ENCODE peak calls at places on chromosomes 4 and X, in eight cellular contexts. D is H9, L is cardiac fibroblast, U is uterus, E is cardiac muscle cell, Z is fibroblast of pulmonary artery, F is A673, Y is H1. B is an unnamed sample.

GRCh38 chrX:42941671-42942070 is 163.7 kb upstream of the PPP1R2C start:
- DNase-seq in U (no peak), E (no peak), F (no peak), L (no peak), Y (no peak), D (no peak), Z (no peak), B (no peak)

GRCh38 chr4:48913346-48913745 is 6.8 kb upstream of the OCIAD2 start:
- DNase-seq in F (peak), Z (peak), D (no peak), L (peak), U (peak), Y (no peak), E (no peak), B (peak)

GRCh38 chr4:163404570-163404969 is 60.9 kb downstream of the NPY5R start:
- DNase-seq in L (peak), U (no peak), E (no peak), F (peak), Y (no peak), D (no peak), Z (peak), B (peak)

GRCh38 chr4:2817701-2818350 is 24.9 kb downstream of the SH3BP2 start:
- DNase-seq in D (peak), Y (peak), F (peak), U (no peak), E (peak), L (no peak), Z (no peak), B (peak)

GRCh38 chr4:183350317-183351071 is 28.3 kb upstream of the CLDN24 start:
- DNase-seq in Y (no peak), U (no peak), E (no peak), L (no peak), Z (no peak), D (peak), F (no peak), B (no peak)

GRCh38 chrX:49165901-49166881 is 3.6 kb downstream of the MAGIX start:
- DNase-seq in F (peak), Y (peak), Z (peak), U (peak), D (peak), E (peak), L (peak), B (peak)

GRCh38 chr4:69716654-69717053 is 43.8 kb downstream of the SULT1B1 start:
- DNase-seq in Z (no peak), U (no peak), E (no peak), Y (no peak), F (no peak), L (no peak), D (no peak), B (no peak)

GRCh38 chrX:37371578-37371981 is 22.4 kb downstream of the PRRG1 start:
- DNase-seq in F (no peak), L (no peak), U (no peak), E (no peak), D (no peak), Y (no peak), Z (no peak), B (no peak)

GRCh38 chr4:184427687-184428086 is 46.7 kb downstream of the IRF2 start:
- DNase-seq in L (peak), U (no peak), F (no peak), Y (no peak), D (no peak), E (no peak), Z (peak), B (no peak)

GRCh38 chrX:19760841-19761512 is 126.4 kb downstream of the SH3KBP1 start:
- DNase-seq in F (no peak), E (no peak), U (no peak), Y (no peak), D (no peak), L (no peak), Z (no peak), B (no peak)

GRCh38 chrX:17964871-17965270 is 103.8 kb upstream of the RAI2 start:
- DNase-seq in U (peak), F (no peak), E (no peak), Z (no peak), D (no peak), L (no peak), Y (no peak), B (no peak)

GRCh38 chr4:2423695-2424094 is 4.9 kb downstream of the CFAP99 start:
- DNase-seq in E (no peak), F (no peak), D (no peak), Y (no peak), L (no peak), U (no peak), Z (no peak), B (no peak)

GRCh38 chrX:54561622-54562021 is 31.6 kb downstream of the GNL3L start:
- DNase-seq in E (no peak), F (no peak), Y (no peak), Z (no peak), U (no peak), L (no peak), D (no peak), B (no peak)

GRCh38 chrX:2418000-2418399 is 82.8 kb downstream of the DHRSX start:
- DNase-seq in F (no peak), Z (no peak), D (no peak), L (no peak), U (no peak), E (no peak), Y (no peak), B (no peak)

GRCh38 chrX:68807818-68808217 is 21.0 kb upstream of the EFNB1 start:
- DNase-seq in Z (no peak), E (peak), D (no peak), F (peak), L (peak), Y (no peak), U (no peak), B (peak)

GRCh38 chrX:123087326-123087725 is 96.8 kb upstream of the GRIA3 start:
- DNase-seq in F (no peak), Z (peak), U (no peak), E (no peak), D (no peak), Y (no peak), L (no peak), B (peak)

GRCh38 chr4:35963969-35964515 is 280.3 kb downstream of the ARAP2 start:
- DNase-seq in F (no peak), L (no peak), Y (no peak), Z (peak), U (no peak), E (no peak), D (no peak), B (peak)

GRCh38 chr4:22190855-22191254 is 242.3 kb upstream of the KCNIP4 start:
- DNase-seq in Z (peak), L (peak), Y (no peak), F (peak), E (no peak), D (no peak), U (no peak), B (peak)

GRCh38 chr4:2116687-2117400 is 57.7 kb downstream of the NAT8L start:
- DNase-seq in L (no peak), E (no peak), Y (no peak), U (no peak), D (no peak), Z (no peak), F (no peak), B (no peak)

GRCh38 chrX:2147928-2148327 is 352.8 kb downstream of the DHRSX start:
- DNase-seq in Z (no peak), E (no peak), L (no peak), D (no peak), F (peak), Y (no peak), U (no peak), B (no peak)

GRCh38 chr4:33063238-33063637 is 2343.1 kb downstream of the PCDH7 start:
- DNase-seq in E (peak), D (no peak), L (peak), Z (peak), U (no peak), F (no peak), Y (no peak), B (no peak)

GRCh38 chr4:87589531-87589930 is 18.8 kb upstream of the DSPP start:
- DNase-seq in U (no peak), Z (peak), D (no peak), L (peak), F (peak), Y (no peak), E (no peak), B (peak)

GRCh38 chrX:48956728-48957414 is 536 bp downstream of the OTUD5 start:
- DNase-seq in D (no peak), U (no peak), Y (no peak), Z (no peak), L (no peak), E (peak), F (no peak), B (no peak)

GRCh38 chr4:143407475-143407874 is 70.8 kb downstream of the GAB1 start:
- DNase-seq in L (no peak), Z (no peak), Y (no peak), D (no peak), U (no peak), F (no peak), E (no peak), B (no peak)

GRCh38 chrX:148500428-148501120 is at the start of gene AFF2:
- DNase-seq in Z (peak), L (peak), F (peak), E (peak), U (no peak), Y (peak), D (peak), B (peak)

GRCh38 chr4:167020410-167020809 is 213.9 kb downstream of the SPOCK3 start:
- DNase-seq in U (no peak), F (peak), L (no peak), Y (no peak), E (peak), Z (peak), D (peak), B (peak)
- TF ChIP-seq CTCF in U (no peak), F (peak), L (peak), Y (peak), E (peak), Z (peak), D (peak), B (no peak)

GRCh38 chr4:28225005-28225404 is 1364.4 kb downstream of the STIM2 start:
- DNase-seq in D (peak), L (peak), Z (peak), E (peak), Y (no peak), F (peak), U (no peak), B (peak)

GRCh38 chr4:28226962-28227361 is 1366.3 kb downstream of the STIM2 start:
- DNase-seq in U (no peak), D (no peak), Z (no peak), Y (no peak), F (no peak), E (no peak), L (no peak), B (no peak)

GRCh38 chr4:28229092-28229491 is 1368.5 kb downstream of the STIM2 start:
- DNase-seq in L (peak), F (no peak), Z (no peak), D (no peak), U (no peak), Y (no peak), E (no peak), B (peak)

GRCh38 chr4:28228575-28228974 is 1367.9 kb downstream of the STIM2 start:
- DNase-seq in D (no peak), L (no peak), Z (no peak), F (no peak), U (no peak), E (no peak), Y (no peak), B (no peak)

DNA sequence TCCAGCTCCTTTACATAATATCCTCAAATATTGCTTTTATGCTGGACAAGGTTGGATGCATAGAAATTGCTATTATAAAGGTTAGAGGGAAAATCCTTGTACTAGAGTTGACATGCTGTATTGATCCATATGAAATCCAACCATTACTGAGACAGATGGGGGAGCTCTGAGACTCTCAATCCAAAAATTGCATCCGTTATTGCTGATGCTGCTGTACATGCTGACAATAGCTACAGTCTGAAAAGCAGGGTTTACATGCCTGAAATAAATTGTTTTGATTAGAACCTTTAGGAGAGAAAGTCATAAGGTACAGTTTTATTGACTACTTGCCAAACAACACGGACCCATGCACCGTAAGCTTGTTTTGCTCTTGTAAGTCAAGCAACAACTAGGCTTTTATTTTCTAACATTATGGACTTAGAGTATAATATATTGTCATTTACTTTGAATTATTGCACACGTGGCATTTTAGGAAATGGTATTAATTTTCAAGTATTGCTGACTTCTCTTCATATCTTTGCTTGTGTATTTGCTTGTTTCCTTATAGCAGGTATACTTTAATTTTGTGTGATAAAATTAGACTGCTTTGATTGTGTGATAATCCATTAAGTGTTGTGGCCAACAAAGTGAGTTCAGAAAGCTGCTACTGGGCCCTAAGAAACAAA is 1365.2 kb downstream of the STIM2 start:
- DNase-seq in E (no peak), F (peak), Y (no peak), Z (peak), L (peak), U (no peak), D (no peak), B (no peak)
- TF ChIP-seq CTCF in E (no peak), F (peak), Y (no peak), Z (no peak), L (peak), U (no peak), D (no peak), B (no peak)

DNA sequence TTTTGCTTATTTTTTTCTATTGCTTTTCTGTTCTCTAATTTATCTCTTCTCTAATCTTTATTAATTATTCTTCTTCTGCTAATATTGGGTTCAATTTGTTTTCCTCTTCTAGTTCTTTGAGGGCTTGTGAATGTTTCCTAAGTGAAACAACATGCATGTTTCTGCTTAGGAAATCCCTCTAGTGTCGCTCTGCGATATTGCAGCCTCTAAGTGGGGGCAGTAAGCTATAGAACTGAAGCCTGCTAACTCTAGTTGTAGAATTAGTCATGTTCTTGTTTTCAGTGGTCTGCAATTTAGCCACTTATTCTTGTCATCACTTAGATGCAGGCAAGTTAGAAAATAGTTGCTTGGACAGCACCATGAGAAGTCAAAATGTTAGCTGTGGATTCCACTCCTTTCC is 222.6 kb downstream of the SPIN4 start:
- DNase-seq in Z (peak), L (peak), E (no peak), F (peak), Y (peak), D (no peak), U (no peak), B (peak)
- TF ChIP-seq CTCF in Z (peak), L (peak), E (no peak), F (peak), Y (peak), D (peak), U (no peak), B (peak)

GRCh38 chr4:141133146-141134006 is at the start of gene RNF150:
- DNase-seq in Y (peak), D (peak), Z (peak), L (peak), U (peak), F (peak), E (peak), B (peak)
- TF ChIP-seq CTCF in Y (peak), D (peak), Z (peak), L (peak), U (peak), F (peak), E (peak), B (peak)

GRCh38 chr4:117661673-117662072 is 372.6 kb upstream of the NDST3 start:
- DNase-seq in F (no peak), D (no peak), U (no peak), L (no peak), E (no peak), Y (no peak), Z (no peak), B (no peak)
- TF ChIP-seq CTCF in F (no peak), D (no peak), U (no peak), L (no peak), E (no peak), Y (no peak), Z (no peak), B (no peak)

GRCh38 chr4:15955670-15956069 is 7.3 kb downstream of the FGFBP2 start:
- DNase-seq in F (peak), E (no peak), Y (no peak), D (no peak), U (no peak), L (peak), Z (peak), B (peak)
- TF ChIP-seq CTCF in F (no peak), E (no peak), Y (peak), D (no peak), U (no peak), L (peak), Z (peak), B (peak)